ENCODE peak calls at places on chromosomes 1 and 21, in four cellular contexts. J is activated CD4-positive, alpha-beta T cell treated with anti-CD3 and anti-CD28 coated beads for 24 hours; O is ACHN; A is stimulated activated CD4-positive, alpha-beta T cell treated with anti-CD3 and anti-CD28 coated beads, TNF-alpha, amount 100 ng/mL, for 1 hour. W is an unnamed sample.

GRCh38 chr1:231206856-231207255 is 34.2 kb upstream of the GNPAT start:
- DNase-seq in J (no peak), A (no peak), O (no peak), W (no peak)

GRCh38 chr1:174841747-174842146 is 158.0 kb upstream of the CACYBP start:
- DNase-seq in O (no peak), A (no peak), J (no peak), W (no peak)

GRCh38 chr1:93016171-93016570 is 54.9 kb upstream of the DIPK1A start:
- DNase-seq in J (no peak), O (no peak), A (no peak), W (no peak)

GRCh38 chr21:39525129-39525528 is 73.4 kb downstream of the SH3BGR start:
- DNase-seq in J (no peak), A (no peak), O (no peak), W (no peak)

GRCh38 chr1:224828691-224829090 is 100.8 kb upstream of the DNAH14 start:
- DNase-seq in O (no peak), J (no peak), A (no peak), W (no peak)

GRCh38 chr1:37877991-37878544 is 18.7 kb upstream of the MTF1 start:
- DNase-seq in J (no peak), A (no peak), O (no peak), W (no peak)

GRCh38 chr1:155136728-155137127 is 1.1 kb downstream of the SLC50A1 start:
- DNase-seq in O (no peak), A (no peak), J (no peak), W (no peak)

GRCh38 chr1:154219511-154219910 is 1.2 kb upstream of the UBAP2L start:
- DNase-seq in J (no peak), O (peak; percentile 33), A (no peak), W (no peak)

GRCh38 chr1:19635646-19636045 is 8.5 kb upstream of the NBL1 start:
- DNase-seq in O (peak; percentile 62), J (no peak), A (no peak), W (no peak)

GRCh38 chr1:197787056-197787455 is 11.8 kb upstream of the DENND1B start:
- DNase-seq in O (no peak), J (no peak), A (no peak), W (no peak)

GRCh38 chr1:27296773-27297214 is 25.2 kb upstream of the TMEM222 start:
- DNase-seq in O (peak; percentile 53), A (peak; percentile 17), J (peak; percentile 69), W (peak; percentile 76)

GRCh38 chr1:78491311-78492071 is 717 bp downstream of the PTGFR start:
- DNase-seq in O (peak; percentile 47), A (no peak), J (no peak), W (peak; percentile 46)

GRCh38 chr1:68112835-68113243 is 62.4 kb upstream of the DIRAS3 start:
- DNase-seq in A (no peak), O (peak; percentile 42), J (no peak), W (peak; percentile 49)

GRCh38 chr1:44012941-44013609 is 18.2 kb downstream of the SLC6A9 start:
- DNase-seq in J (no peak), O (no peak), A (no peak), W (no peak)

GRCh38 chr1:32066489-32066873 is 6.3 kb upstream of the TMEM39B start:
- DNase-seq in O (no peak), J (no peak), A (no peak), W (peak; percentile 65)

GRCh38 chr1:92961131-92961895 is at the start of gene DIPK1A:
- DNase-seq in J (peak; percentile 44), A (no peak), O (peak; percentile 74), W (peak; percentile 85)

GRCh38 chr1:107536266-107536665 is 395.4 kb downstream of the NTNG1 start:
- DNase-seq in O (no peak), A (no peak), J (no peak), W (no peak)

GRCh38 chr1:46171872-46172271 is 3.0 kb upstream of the TSPAN1 start:
- DNase-seq in O (no peak), J (no peak), A (no peak), W (no peak)

GRCh38 chr1:201482755-201483154 is 13.8 kb upstream of the PHLDA3 start:
- DNase-seq in J (no peak), A (no peak), O (no peak), W (no peak)

GRCh38 chr1:212152308-212152693 is 116.8 kb downstream of the DTL start:
- DNase-seq in O (no peak), A (no peak), J (no peak), W (no peak)

GRCh38 chr1:109521465-109521951 is 12.0 kb upstream of the AMIGO1 start:
- DNase-seq in A (no peak), O (no peak), J (no peak), W (no peak)

GRCh38 chr1:227923353-227924167 is 24.2 kb downstream of the WNT9A start:
- DNase-seq in J (no peak), O (no peak), A (no peak), W (no peak)

GRCh38 chr1:22754106-22754768 is 43.6 kb downstream of the EPHB2 start:
- DNase-seq in A (no peak), O (no peak), J (no peak), W (no peak)

GRCh38 chr1:206508956-206509355 is 1.6 kb downstream of the RASSF5 start:
- DNase-seq in A (no peak), J (no peak), O (no peak), W (no peak)

GRCh38 chr1:19809044-19809750 is 5.9 kb downstream of the RNF186 start:
- DNase-seq in J (no peak), A (no peak), O (no peak), W (no peak)

GRCh38 chr1:224203243-224204016 is 20.4 kb downstream of the DEGS1 start:
- DNase-seq in A (no peak), O (peak; percentile 98), J (no peak), W (peak; percentile 41)

GRCh38 chr1:171226757-171227370 is 21.4 kb upstream of the FMO1 start:
- DNase-seq in A (no peak), J (no peak), O (peak; percentile 60), W (peak; percentile 32)

GRCh38 chr21:45979141-45979631 is 2.4 kb upstream of the COL6A1 start:
- DNase-seq in A (no peak), J (no peak), O (no peak), W (peak; percentile 63)

GRCh38 chr1:10479276-10479675 is 4.5 kb downstream of the PEX14 start:
- DNase-seq in J (no peak), O (no peak), A (no peak), W (no peak)

GRCh38 chr1:50582346-50582745 is 159.1 kb upstream of the DMRTA2 start:
- DNase-seq in O (no peak), J (no peak), A (no peak), W (no peak)

GRCh38 chr1:239914827-239915231 is 176.9 kb upstream of the FMN2 start:
- DNase-seq in A (no peak), O (peak; percentile 84), J (no peak), W (no peak)

GRCh38 chr21:25997788-25998611 is 172.6 kb downstream of the APP start:
- DNase-seq in O (no peak), J (no peak), A (no peak), W (no peak)